ENCODE peak calls at places on chromosome 2, in seven cellular contexts. E is HCT116, X is endothelial cell of umbilical vein, G is H1, M is SK-N-SH, Y is GM12878, R is K562. P is an unnamed sample.

GRCh38 chr2:46392561-46393351 is 86.6 kb upstream of the TMEM247 start:
- DNase-seq in M (no peak), X (no peak), R (no peak), Y (no peak), E (no peak), G (no peak), P (no peak)

GRCh38 chr2:151097118-151097517 is 164.5 kb downstream of the RBM43 start:
- DNase-seq in G (no peak), E (no peak), X (no peak), R (no peak), M (no peak), Y (no peak), P (no peak)

GRCh38 chr2:99810241-99810640 is 320.4 kb upstream of the REV1 start:
- DNase-seq in G (no peak), X (no peak), R (no peak), Y (no peak), M (no peak), E (no peak), P (no peak)

GRCh38 chr2:108637304-108637669 is 82.0 kb upstream of the RANBP2 start:
- DNase-seq in E (no peak), R (peak), X (peak), G (no peak), Y (peak), M (no peak), P (no peak)

GRCh38 chr2:96546321-96546720 is 9.8 kb downstream of the ARID5A start:
- DNase-seq in E (no peak), M (no peak), R (no peak), Y (no peak), X (no peak), G (no peak), P (no peak)

GRCh38 chr2:17879137-17879912 is 858 bp downstream of the KCNS3 start:
- DNase-seq in G (peak), M (peak), R (peak), Y (no peak), X (peak), E (peak), P (no peak)

GRCh38 chr2:217944923-217945322 is 57.9 kb downstream of the TNS1 start:
- DNase-seq in E (no peak), G (no peak), R (no peak), M (no peak), X (no peak), Y (no peak), P (no peak)

GRCh38 chr2:54208364-54209240 is 47.4 kb downstream of the TSPYL6 start:
- DNase-seq in Y (no peak), G (no peak), E (no peak), M (peak), X (peak), R (no peak), P (peak)

GRCh38 chr2:105398522-105399206 is at the start of gene FHL2:
- DNase-seq in Y (no peak), R (peak), G (peak), M (peak), X (peak), E (peak), P (no peak)

GRCh38 chr2:239024226-239024625 is 176.3 kb downstream of the TWIST2 start:
- DNase-seq in M (no peak), G (no peak), Y (no peak), X (no peak), E (no peak), R (no peak), P (no peak)

GRCh38 chr2:28038722-28039121 is 148.2 kb downstream of the BABAM2 start:
- DNase-seq in G (no peak), E (no peak), R (no peak), X (no peak), M (no peak), Y (no peak), P (no peak)

DNA sequence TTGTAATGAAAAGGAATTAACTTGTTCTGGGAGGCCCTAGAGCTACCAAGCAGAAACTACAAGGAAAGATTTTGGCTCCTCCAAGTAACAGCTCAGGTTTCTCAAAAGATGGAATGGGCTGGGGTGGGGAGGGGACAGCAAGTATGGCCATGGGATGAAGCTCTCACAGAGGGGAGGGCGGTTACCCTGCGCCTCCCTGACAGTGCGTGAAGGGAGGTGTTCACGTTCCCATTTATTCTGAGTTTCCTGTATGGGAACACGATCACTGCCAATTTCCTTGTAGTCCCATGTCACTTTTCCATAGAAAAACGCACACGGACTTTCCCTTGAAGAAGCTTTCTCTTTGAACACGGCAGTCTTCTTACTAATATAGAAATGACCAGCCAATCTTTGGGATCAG is 17.0 kb downstream of the CDC42EP3 start:
- DNase-seq in G (no peak), R (no peak), Y (no peak), X (peak), E (no peak), M (no peak), P (no peak)
- H3K9ac ChIP-seq in G (no peak), R (no peak), Y (peak), X (peak), E (no peak), M (peak), P (no peak)

GRCh38 chr2:237024255-237024654 is 61.4 kb upstream of the COPS8 start:
- DNase-seq in Y (no peak), G (no peak), R (no peak), E (no peak), X (no peak), M (no peak), P (no peak)

GRCh38 chr2:237030382-237030781 is 55.3 kb upstream of the COPS8 start:
- DNase-seq in X (no peak), R (no peak), E (no peak), G (no peak), Y (no peak), M (no peak), P (no peak)

GRCh38 chr2:237027712-237028029 is 58.0 kb upstream of the COPS8 start:
- DNase-seq in X (no peak), Y (no peak), R (no peak), E (no peak), M (no peak), G (no peak), P (no peak)

GRCh38 chr2:237025090-237025865 is 60.4 kb upstream of the COPS8 start:
- DNase-seq in R (no peak), Y (no peak), M (no peak), G (no peak), E (peak), X (peak), P (no peak)

DNA sequence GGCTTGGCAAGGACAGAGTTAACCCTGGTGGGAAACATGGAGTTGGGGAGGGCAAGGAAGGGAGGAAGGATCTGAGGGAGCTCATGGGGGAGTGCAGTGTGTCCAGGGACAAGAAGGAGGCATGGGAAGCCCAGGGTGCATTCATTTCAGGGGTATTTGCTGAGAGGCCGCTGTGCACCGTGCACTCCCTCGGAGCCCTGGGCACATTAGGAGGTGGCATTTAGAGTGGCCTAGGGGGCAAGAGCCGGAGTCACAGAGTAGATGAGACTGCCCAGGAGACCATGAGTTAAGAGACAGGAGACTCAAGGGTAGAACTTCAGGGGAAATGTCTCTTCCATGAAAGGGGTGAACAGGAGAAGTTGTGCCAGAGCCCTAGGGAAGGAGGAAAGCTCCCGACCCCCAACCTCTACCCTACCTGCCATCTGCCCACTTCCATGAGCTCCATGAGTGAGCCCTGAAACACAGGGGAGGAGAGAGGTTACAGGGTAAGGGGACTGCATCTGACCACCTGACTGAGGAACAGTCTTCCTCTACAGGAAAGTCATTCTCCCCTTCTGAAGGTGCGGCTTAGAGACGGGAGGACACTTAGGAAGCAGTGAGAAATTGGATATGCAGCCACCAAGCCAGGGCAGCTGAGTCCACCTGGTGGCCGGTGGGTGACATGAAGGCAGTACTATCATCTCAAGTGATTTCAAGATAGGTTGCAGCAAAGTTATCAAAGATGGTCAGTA is 58.5 kb upstream of the COPS8 start:
- DNase-seq in E (peak), M (peak), R (peak), G (peak), Y (no peak), X (peak), P (no peak)
- TF ChIP-seq POLR2AphosphoS5 in E (no peak), M (no peak), R (no peak), G (no peak), Y (no peak), X (no peak), P (no peak)

GRCh38 chr2:216210711-216211131 is 101.6 kb downstream of the XRCC5 start:
- DNase-seq in Y (no peak), X (peak), M (no peak), R (no peak), G (no peak), E (no peak), P (no peak)

GRCh38 chr2:216206821-216207220 is 97.7 kb downstream of the XRCC5 start:
- DNase-seq in Y (no peak), E (no peak), M (no peak), R (no peak), X (no peak), G (no peak), P (no peak)

GRCh38 chr2:216211614-216212013 is 102.5 kb downstream of the XRCC5 start:
- DNase-seq in X (no peak), R (no peak), M (no peak), Y (no peak), G (no peak), E (no peak), P (no peak)

GRCh38 chr2:216214768-216215167 is 105.6 kb downstream of the XRCC5 start:
- DNase-seq in G (no peak), X (no peak), E (no peak), Y (no peak), R (no peak), M (no peak), P (no peak)

DNA sequence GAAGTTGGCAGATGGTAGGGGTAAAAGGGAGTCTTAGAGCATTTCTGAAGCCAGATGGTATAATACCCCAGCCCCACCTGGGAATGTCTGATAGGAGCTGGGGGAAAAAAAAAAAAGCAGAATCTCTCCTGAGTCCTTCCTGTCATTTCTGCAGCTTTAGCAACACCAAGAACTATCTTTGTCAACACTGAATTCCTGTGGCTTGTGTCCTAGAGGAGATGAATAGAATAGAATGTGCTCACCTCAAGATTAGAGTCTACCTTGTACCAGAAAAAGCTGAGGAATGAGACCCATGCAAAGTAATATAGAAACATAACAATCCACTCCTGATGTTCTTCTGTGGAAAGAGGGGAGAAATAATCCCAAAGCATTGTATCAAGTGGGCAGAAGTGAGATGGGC is 102.0 kb downstream of the XRCC5 start:
- DNase-seq in X (no peak), Y (no peak), E (no peak), M (no peak), G (no peak), R (no peak), P (no peak)
- H3K9ac ChIP-seq in X (no peak), Y (no peak), E (no peak), M (no peak), G (no peak), R (no peak), P (no peak)

GRCh38 chr2:241408849-241409248 is 52.8 kb downstream of the FARP2 start:
- DNase-seq in M (no peak), E (no peak), X (no peak), R (no peak), Y (no peak), G (no peak), P (no peak)

GRCh38 chr2:241413929-241414580 is 58.0 kb downstream of the FARP2 start:
- DNase-seq in X (no peak), Y (no peak), R (no peak), M (no peak), E (no peak), G (no peak), P (no peak)

GRCh38 chr2:241410739-241411176 is 54.7 kb downstream of the FARP2 start:
- DNase-seq in Y (no peak), G (no peak), R (peak), X (peak), E (peak), M (no peak), P (no peak)

GRCh38 chr2:241415196-241415595 is 59.1 kb downstream of the FARP2 start:
- DNase-seq in E (no peak), M (no peak), X (no peak), Y (no peak), R (no peak), G (no peak), P (no peak)

GRCh38 chr2:241412144-241412543 is 56.1 kb downstream of the FARP2 start:
- DNase-seq in R (peak), Y (no peak), X (peak), M (no peak), G (no peak), E (peak), P (peak)
- TF ChIP-seq POLR2AphosphoS5 in R (no peak), Y (no peak), X (no peak), M (no peak), G (no peak), E (no peak), P (no peak)